ENCODE peak calls at places on chromosome 21, in ten cellular contexts. J is posterior vena cava, Q is H54, G is colonic mucosa, K is C1 segment of cervical spinal cord, I is cardiac septum, R is GM13976, H is SJSA1, T is mucosa of gallbladder, W is KBM-7. M is an unnamed sample.

GRCh38 chr21:41681336-41681801 is 85.5 kb downstream of the RIPK4 start:
- DNase-seq in J (no peak), Q (no peak), G (no peak), K (no peak), I (no peak), R (no peak), H (no peak), T (peak), W (no peak), M (no peak)

GRCh38 chr21:29075706-29076447 is 2.4 kb upstream of the CCT8 start:
- DNase-seq in J (no peak), Q (peak), G (no peak), K (no peak), I (no peak), R (no peak), H (no peak), T (no peak), W (no peak), M (no peak)

GRCh38 chr21:41966341-41966833 is 12.6 kb upstream of the C2CD2 start:
- DNase-seq in J (no peak), Q (no peak), G (peak), K (no peak), I (no peak), R (peak), H (peak), T (no peak), W (no peak), M (no peak)

GRCh38 chr21:42616366-42617340 is 36.8 kb upstream of the PDE9A start:
- DNase-seq in J (peak), Q (no peak), G (no peak), K (no peak), I (peak), R (no peak), H (no peak), T (no peak), W (no peak), M (no peak)

GRCh38 chr21:29248124-29248523 is 50.6 kb upstream of the BACH1 start:
- DNase-seq in J (no peak), Q (no peak), G (no peak), K (no peak), I (no peak), R (no peak), H (no peak), T (no peak), W (no peak), M (no peak)

GRCh38 chr21:42164064-42164789 is 54.7 kb upstream of the ABCG1 start:
- DNase-seq in J (no peak), Q (no peak), G (peak), K (no peak), I (peak), R (peak), H (peak), T (peak), W (peak), M (no peak)

GRCh38 chr21:36235058-36235582 is 78.5 kb downstream of the DOP1B start:
- DNase-seq in J (no peak), Q (no peak), G (peak), K (no peak), I (no peak), R (no peak), H (no peak), T (peak), W (no peak), M (no peak)

GRCh38 chr21:26966978-26967913 is at the start of gene ADAMTS5:
- DNase-seq in J (peak), Q (peak), G (peak), K (no peak), I (peak), R (no peak), H (peak), T (peak), W (no peak), M (peak)

GRCh38 chr21:43984905-43985689 is 27.0 kb upstream of the TRAPPC10 start:
- DNase-seq in J (no peak), Q (no peak), G (no peak), K (no peak), I (no peak), R (no peak), H (no peak), T (no peak), W (no peak), M (no peak)

GRCh38 chr21:20968391-20968790 is 29.8 kb upstream of the NCAM2 start:
- DNase-seq in J (no peak), Q (no peak), G (no peak), K (no peak), I (no peak), R (no peak), H (no peak), T (no peak), W (peak), M (no peak)

GRCh38 chr21:39125752-39126485 is 57.3 kb downstream of the PSMG1 start:
- DNase-seq in J (peak), Q (peak), G (peak), K (no peak), I (no peak), R (peak), H (no peak), T (peak), W (peak), M (no peak)

GRCh38 chr21:44890961-44891541 is 17.6 kb upstream of the PTTG1IP start:
- DNase-seq in J (peak), Q (no peak), G (no peak), K (no peak), I (no peak), R (no peak), H (no peak), T (no peak), W (no peak), M (no peak)

GRCh38 chr21:41411449-41412089 is 14.5 kb upstream of the MX1 start:
- DNase-seq in J (no peak), Q (no peak), G (peak), K (no peak), I (no peak), R (no peak), H (no peak), T (no peak), W (peak), M (peak)

GRCh38 chr21:45788635-45789506 is 145.3 kb downstream of the PCBP3 start:
- DNase-seq in J (peak), Q (no peak), G (no peak), K (no peak), I (no peak), R (no peak), H (no peak), T (no peak), W (no peak), M (no peak)

GRCh38 chr21:45423201-45423955 is 18.4 kb downstream of the COL18A1 start:
- DNase-seq in J (peak), Q (no peak), G (no peak), K (no peak), I (no peak), R (no peak), H (no peak), T (no peak), W (no peak), M (no peak)

GRCh38 chr21:36657999-36658398 is 40.9 kb upstream of the SIM2 start:
- DNase-seq in J (no peak), Q (no peak), G (no peak), K (no peak), I (no peak), R (no peak), H (no peak), T (no peak), W (no peak), M (no peak)